ENCODE peak calls at places on chromosomes 12 and 14, in eight cellular contexts. J is CD8-positive, alpha-beta T cell; W is heart left ventricle; V is CD8-positive, alpha-beta memory T cell; C is suprapubic skin; D is GM12878; Z is uterus; F is A673. S is an unnamed sample.
A peak's percentile ranks its signal among the peaks of the same experiment; 100 is the strongest.

GRCh38 chr12:101004891-101005290 is 205.1 kb downstream of the SLC5A8 start:
- DNase-seq in Z (no peak), F (no peak), V (no peak), J (no peak), C (no peak), W (no peak), D (no peak), S (no peak)

GRCh38 chr12:43291516-43291915 is 260.5 kb downstream of the ADAMTS20 start:
- DNase-seq in D (no peak), J (no peak), F (no peak), C (no peak), Z (no peak), V (no peak), W (no peak), S (no peak)

GRCh38 chr14:59711083-59711482 is 134.5 kb upstream of the CCDC175 start:
- DNase-seq in J (no peak), W (no peak), V (no peak), C (no peak), F (no peak), D (no peak), Z (no peak), S (no peak)

GRCh38 chr12:84502907-84503787 is 409.5 kb downstream of the SLC6A15 start:
- DNase-seq in J (no peak), W (peak; percentile 29), F (peak; percentile 74), Z (no peak), C (no peak), D (no peak), V (no peak), S (no peak)

GRCh38 chr12:5480218-5480952 is 48.5 kb downstream of the NTF3 start:
- DNase-seq in J (no peak), D (no peak), F (no peak), C (no peak), V (no peak), Z (no peak), W (no peak), S (no peak)

GRCh38 chr12:24814379-24815086 is 134.4 kb downstream of the BCAT1 start:
- DNase-seq in Z (no peak), W (no peak), F (no peak), D (peak; percentile 63), J (no peak), V (peak; percentile 4), C (no peak), S (no peak)

GRCh38 chr14:33842299-33842698 is 108.6 kb downstream of the EGLN3 start:
- DNase-seq in Z (no peak), F (no peak), V (no peak), W (no peak), D (no peak), C (no peak), J (no peak), S (no peak)

GRCh38 chr14:39417014-39417413 is 15.2 kb downstream of the FBXO33 start:
- DNase-seq in J (no peak), Z (no peak), W (peak; percentile 37), C (no peak), V (no peak), F (peak; percentile 55), D (no peak), S (no peak)

GRCh38 chr14:60349663-60350365 is 100.8 kb downstream of the PPM1A start:
- DNase-seq in D (no peak), V (no peak), F (peak; percentile 61), J (no peak), C (no peak), W (no peak), Z (no peak), S (no peak)

GRCh38 chr12:105031061-105031807 is 45.1 kb downstream of the NOPCHAP1 start:
- DNase-seq in V (no peak), J (no peak), D (peak; percentile 56), F (no peak), Z (no peak), W (no peak), C (no peak), S (no peak)

GRCh38 chr12:3882896-3883564 is 9.8 kb upstream of the PARP11 start:
- DNase-seq in W (no peak), Z (no peak), F (peak; percentile 21), C (no peak), V (no peak), J (no peak), D (no peak), S (no peak)

GRCh38 chr12:131761638-131762037 is 50.7 kb downstream of the SFSWAP start:
- DNase-seq in J (no peak), V (no peak), D (no peak), Z (no peak), C (no peak), F (no peak), W (no peak), S (no peak)

GRCh38 chr12:99567072-99567471 is 80.5 kb upstream of the GARIN6 start:
- DNase-seq in C (no peak), W (no peak), F (no peak), Z (no peak), V (no peak), J (no peak), D (no peak), S (no peak)

GRCh38 chr12:4960547-4960946 is 50.8 kb downstream of the KCNA1 start:
- DNase-seq in W (peak; percentile 29), V (no peak), C (no peak), J (no peak), Z (no peak), D (no peak), F (no peak), S (no peak)

GRCh38 chr12:112938751-112939150 is 477 bp downstream of the OAS3 start:
- DNase-seq in C (no peak), Z (no peak), D (no peak), F (no peak), W (no peak), J (no peak), V (no peak), S (no peak)

DNA sequence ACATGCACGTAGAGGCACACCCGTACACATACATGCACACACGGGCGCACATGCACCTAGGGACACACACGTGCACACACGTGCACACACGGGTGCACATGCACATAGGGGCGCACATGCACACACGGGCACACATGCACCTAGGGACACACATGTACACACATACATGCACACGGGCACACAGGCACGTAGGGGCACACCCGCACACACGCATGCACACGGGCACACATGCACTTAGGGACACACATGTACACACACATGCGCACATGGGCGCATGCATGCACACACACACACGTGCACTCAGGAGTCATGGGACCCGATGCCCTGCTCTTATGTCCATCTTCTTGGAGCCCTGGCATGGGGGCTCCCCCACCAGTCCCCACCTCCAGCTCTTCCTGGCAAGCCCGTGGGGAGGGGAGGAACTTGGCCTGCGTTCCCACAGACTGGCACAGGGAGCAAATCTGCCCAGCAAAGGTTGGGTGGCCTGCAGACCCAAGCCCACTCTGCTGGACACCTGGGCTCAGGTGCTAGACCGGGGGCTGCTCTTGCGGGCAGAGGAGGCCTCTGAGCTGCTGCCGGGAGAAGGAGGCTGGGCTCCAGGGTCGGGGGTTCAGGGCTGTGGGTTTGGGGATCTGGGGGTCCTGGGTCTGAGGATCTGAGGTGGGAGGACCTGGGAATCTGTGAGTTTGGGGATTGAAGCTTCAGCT is 51.4 kb downstream of the KIF26A start:
- DNase-seq in J (no peak), Z (no peak), W (no peak), C (no peak), V (no peak), F (no peak), D (no peak), S (no peak)
- H3K4me1 ChIP-seq in J (no peaks in the 10 kb centered on the region), Z (no peaks in the 10 kb centered on the region), W (peaks cover 22% of the 10 kb centered on the region), C (peaks cover 15% of the 10 kb centered on the region), V (no peaks in the 10 kb centered on the region), F (no peaks in the 10 kb centered on the region), D (no peaks in the 10 kb centered on the region), S (no peaks in the 10 kb centered on the region)

DNA sequence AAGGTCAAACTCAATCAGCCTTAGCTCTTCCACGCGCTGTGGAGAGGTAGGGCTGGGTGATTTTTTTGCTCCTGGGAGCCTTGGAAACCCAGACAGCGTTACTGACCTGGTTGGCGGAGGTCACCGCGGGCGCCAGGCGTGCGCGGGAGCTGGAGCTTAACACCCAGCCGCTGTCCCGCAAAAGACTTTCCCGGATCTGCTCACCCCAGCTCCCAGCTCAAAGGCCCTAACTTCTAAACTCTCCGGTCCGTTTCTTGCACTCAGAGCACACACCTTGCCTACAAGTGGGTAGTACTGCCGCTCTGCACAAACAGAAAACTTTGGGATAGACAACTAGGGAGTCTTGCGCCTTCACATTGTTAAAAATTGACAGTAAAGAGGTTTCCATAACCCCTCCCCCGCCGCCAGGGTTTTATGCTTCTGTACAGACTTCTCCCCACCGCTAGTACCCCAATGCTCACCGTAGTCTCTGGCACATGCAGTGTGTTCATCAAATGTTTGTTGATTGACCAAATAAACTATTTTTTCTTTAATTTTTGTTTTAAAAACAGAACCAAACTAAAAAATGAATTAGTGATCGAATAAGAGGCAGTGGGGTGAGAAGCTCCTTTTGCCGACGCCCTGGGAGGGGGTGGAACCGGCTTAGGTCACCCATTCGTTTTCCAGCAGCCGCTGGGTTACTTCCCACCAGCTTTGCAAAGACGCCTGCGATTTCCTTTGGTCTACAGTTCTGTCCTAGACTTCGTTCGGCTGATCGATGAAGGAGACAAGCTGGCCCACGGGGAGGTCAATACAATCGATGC is 12.7 kb upstream of the TBX3 start:
- DNase-seq in V (no peak), J (no peak), Z (no peak), C (no peak), F (no peak), W (no peak), D (no peak), S (no peak)
- H3K27me3 ChIP-seq in V (peaks cover 35% of the 10 kb centered on the region), J (peaks cover 19% of the 10 kb centered on the region), Z (peaks cover 21% of the 10 kb centered on the region), C (peaks cover 84% of the 10 kb centered on the region), F (peaks cover 39% of the 10 kb centered on the region), W (peaks cover 90% of the 10 kb centered on the region), D (peaks cover 7% of the 10 kb centered on the region), S (peaks cover 23% of the 10 kb centered on the region)

DNA sequence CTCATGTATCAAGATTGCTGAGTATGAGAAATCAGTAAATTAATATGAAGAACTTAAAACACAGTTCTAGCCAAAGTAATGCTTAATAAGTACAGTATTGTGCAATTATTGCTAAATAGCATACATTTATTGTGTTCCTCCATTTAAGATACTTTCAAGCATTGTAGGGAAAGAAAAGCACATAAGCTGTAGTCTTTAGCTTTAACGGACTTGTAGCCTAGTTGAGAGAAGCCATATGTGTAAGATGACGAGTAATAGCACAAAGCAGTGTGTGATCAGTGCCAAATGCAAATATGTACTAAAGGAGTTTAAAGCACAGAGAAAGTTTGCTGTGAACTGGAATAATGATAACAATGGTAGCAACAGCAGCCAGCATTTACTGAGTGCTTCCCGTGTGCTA is 38.1 kb downstream of the ETV6 start:
- DNase-seq in D (no peak), F (no peak), J (no peak), V (no peak), C (no peak), Z (no peak), W (no peak), S (no peak)
- H3K4me1 ChIP-seq in D (peaks cover 12% of the 10 kb centered on the region), F (peaks cover 44% of the 10 kb centered on the region), J (no peaks in the 10 kb centered on the region), V (no peaks in the 10 kb centered on the region), C (peaks cover 37% of the 10 kb centered on the region), Z (no peaks in the 10 kb centered on the region), W (peaks cover 17% of the 10 kb centered on the region), S (no peaks in the 10 kb centered on the region)

DNA sequence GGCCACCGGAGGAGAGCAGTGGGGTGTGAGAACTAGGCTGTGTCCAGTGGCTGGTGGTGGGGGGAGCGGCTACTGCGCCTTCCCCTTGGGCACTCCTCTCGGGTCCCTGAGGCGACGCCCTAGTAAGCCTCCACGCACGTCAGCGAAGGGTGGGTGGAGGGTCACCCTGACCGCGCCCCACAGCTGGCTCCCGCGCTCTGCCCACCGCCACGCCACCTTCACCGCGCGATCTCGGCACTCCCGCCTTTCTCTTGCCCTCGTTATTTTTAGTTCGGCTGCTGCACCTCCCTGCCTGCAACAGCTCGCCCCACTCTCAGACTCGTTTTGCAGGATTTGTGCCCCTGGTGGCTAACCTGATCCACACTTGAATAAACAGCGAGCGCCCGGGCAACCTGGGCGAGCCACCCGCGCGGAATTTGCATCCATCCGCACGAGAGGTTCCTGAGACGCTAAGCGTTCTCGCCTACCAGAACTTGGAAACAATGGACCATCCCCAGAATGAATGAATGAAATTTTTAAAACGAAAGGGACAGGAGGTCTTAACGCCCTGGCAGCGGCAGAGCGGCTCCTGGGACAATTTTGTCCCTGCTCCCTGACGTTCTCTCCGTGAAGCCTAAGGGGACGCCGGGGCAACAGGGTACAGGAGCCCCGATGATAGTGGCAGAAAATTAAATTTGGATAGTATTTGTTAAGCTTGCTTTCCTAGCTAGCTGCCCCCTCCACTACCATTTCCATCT is 7.0 kb upstream of the BMP4 start:
- DNase-seq in F (no peak), J (no peak), D (no peak), Z (no peak), C (peak; percentile 76), W (peak; percentile 65), V (no peak), S (no peak)
- H3K27me3 ChIP-seq in F (peaks cover 81% of the 10 kb centered on the region), J (peaks cover 6% of the 10 kb centered on the region), D (peaks cover 12% of the 10 kb centered on the region), Z (no peaks in the 10 kb centered on the region), C (peaks cover 4% of the 10 kb centered on the region), W (no peaks in the 10 kb centered on the region), V (no peaks in the 10 kb centered on the region), S (peaks cover 5% of the 10 kb centered on the region)

S was measured in effector memory CD4-positive, alpha-beta T cell.